ENCODE peak calls at places on chromosomes 5 and 9, in eight cellular contexts. V, W, E, D, N, Z, C and Q are unnamed samples.

GRCh38 chr9:12697719-12698118 is 4.5 kb downstream of the TYRP1 start:
- DNase-seq in N (no peak), W (no peak), E (no peak), Z (no peak), D (no peak), V (no peak), C (no peak), Q (no peak)

GRCh38 chr9:4739587-4740372 is 1.2 kb downstream of the AK3 start:
- DNase-seq in N (no peak), D (no peak), V (no peak), C (no peak), W (no peak), E (no peak), Z (peak; percentile 39), Q (no peak)

GRCh38 chr9:134621558-134622110 is 20.0 kb upstream of the COL5A1 start:
- DNase-seq in C (no peak), N (peak; percentile 6), Z (no peak), W (no peak), E (peak; percentile 37), V (no peak), D (no peak), Q (no peak)

GRCh38 chr5:178326054-178326715 is 93.6 kb upstream of the PHYKPL start:
- DNase-seq in C (no peak), E (no peak), D (no peak), V (peak; percentile 2), N (no peak), W (no peak), Z (no peak), Q (no peak)

GRCh38 chr5:147303251-147303650 is 68.4 kb downstream of the STK32A start:
- DNase-seq in E (no peak), Z (no peak), N (no peak), W (no peak), C (peak; percentile 8), V (no peak), D (no peak), Q (peak; percentile 48)

GRCh38 chr9:137028281-137029057 is 432 bp upstream of the ABCA2 start:
- DNase-seq in V (peak; percentile 81), E (peak; percentile 90), C (no peak), N (peak; percentile 72), W (peak; percentile 50), Z (peak; percentile 83), D (peak; percentile 77), Q (peak; percentile 15)

GRCh38 chr5:171484460-171484899 is 65.0 kb downstream of the FGF18 start:
- DNase-seq in E (peak; percentile 82), Z (peak; percentile 25), C (no peak), W (no peak), D (peak; percentile 41), V (peak; percentile 26), N (peak; percentile 32), Q (no peak)

GRCh38 chr9:109901191-109901590 is 121.2 kb downstream of the PALM2AKAP2 start:
- DNase-seq in D (peak; percentile 41), W (peak; percentile 55), N (no peak), Z (no peak), C (no peak), E (no peak), V (no peak), Q (peak; percentile 34)

GRCh38 chr5:142922223-142922952 is 152.2 kb downstream of the ARHGAP26 start:
- DNase-seq in E (no peak), V (peak; percentile 61), D (no peak), C (peak; percentile 28), Z (no peak), W (peak; percentile 13), N (no peak), Q (no peak)

GRCh38 chr5:103849934-103850333 is 287.3 kb upstream of the NUDT12 start:
- DNase-seq in N (no peak), C (peak; percentile 38), W (peak; percentile 78), E (no peak), V (no peak), D (no peak), Z (no peak), Q (peak; percentile 86)

GRCh38 chr5:73607228-73607627 is 18.8 kb upstream of the ARHGEF28 start:
- DNase-seq in E (no peak), V (no peak), N (no peak), Z (no peak), C (no peak), D (no peak), W (no peak), Q (no peak)

GRCh38 chr9:89711866-89712265 is 107.1 kb downstream of the GADD45G start:
- DNase-seq in N (no peak), W (no peak), C (no peak), E (no peak), Z (no peak), V (no peak), D (no peak), Q (no peak)

GRCh38 chr9:123927625-123928308 is 2.2 kb downstream of the DENND1A start:
- DNase-seq in W (peak; percentile 37), Z (peak; percentile 33), V (peak; percentile 78), N (no peak), C (peak; percentile 48), D (peak; percentile 40), E (no peak), Q (peak; percentile 23)

GRCh38 chr5:38853753-38854470 is 8.1 kb downstream of the OSMR start:
- DNase-seq in C (peak; percentile 74), W (peak; percentile 79), D (no peak), V (no peak), N (no peak), Z (no peak), E (no peak), Q (peak; percentile 87)

GRCh38 chr9:529721-530120 is 311.8 kb upstream of the DMRT1 start:
- DNase-seq in N (no peak), W (no peak), C (no peak), Z (no peak), V (no peak), D (no peak), E (no peak), Q (no peak)

GRCh38 chr5:133457956-133458355 is 154.4 kb downstream of the FSTL4 start:
- DNase-seq in D (no peak), N (no peak), E (no peak), Z (no peak), W (no peak), V (no peak), C (no peak), Q (no peak)

GRCh38 chr5:103475629-103476240 is 86.9 kb downstream of the NUDT12 start:
- DNase-seq in Z (no peak), W (no peak), N (no peak), E (no peak), D (no peak), V (peak; percentile 72), C (no peak), Q (no peak)

GRCh38 chr9:85118990-85119755 is 449.6 kb downstream of the NTRK2 start:
- DNase-seq in C (no peak), V (no peak), W (no peak), E (no peak), N (no peak), D (no peak), Z (no peak), Q (peak; percentile 68)

GRCh38 chr9:15142903-15143534 is 164.0 kb downstream of the TTC39B start:
- DNase-seq in V (peak; percentile 63), D (no peak), Z (no peak), N (no peak), W (peak; percentile 42), C (no peak), E (no peak), Q (no peak)

GRCh38 chr5:107155667-107156066 is 515.1 kb downstream of the EFNA5 start:
- DNase-seq in V (peak; percentile 15), D (no peak), N (no peak), E (no peak), W (no peak), Z (no peak), C (no peak), Q (no peak)

GRCh38 chr5:151553130-151553670 is 37.9 kb downstream of the FAT2 start:
- DNase-seq in V (no peak), W (no peak), N (no peak), Z (no peak), D (no peak), E (no peak), C (no peak), Q (no peak)

GRCh38 chr9:135490980-135491444 is 9.5 kb upstream of the MRPS2 start:
- DNase-seq in N (no peak), C (no peak), V (no peak), W (no peak), D (no peak), E (no peak), Z (no peak), Q (no peak)

GRCh38 chr5:154523704-154524103 is 45.7 kb upstream of the HAND1 start:
- DNase-seq in D (no peak), C (no peak), V (no peak), N (no peak), E (no peak), Z (no peak), W (no peak), Q (no peak)